ENCODE peak calls at places on chromosome 3, in four cellular contexts. P is OCI-LY7, D is fibroblast of mammary gland, Z is heart right ventricle. K is an unnamed sample.
A peak's percentile ranks its signal among the peaks of the same experiment; 100 is the strongest.

GRCh38 chr3:72123908-72124441 is 339.0 kb upstream of the PROK2 start:
- DNase-seq in P (no peak), D (peak; percentile 100), Z (peak; percentile 22), K (peak; percentile 99)

GRCh38 chr3:81336470-81336869 is 425.0 kb downstream of the GBE1 start:
- DNase-seq in P (no peak), D (no peak), Z (no peak), K (no peak)

GRCh38 chr3:173065543-173065970 is 75.5 kb downstream of the SPATA16 start:
- DNase-seq in P (no peak), D (no peak), Z (no peak), K (peak; percentile 58)

GRCh38 chr3:183094711-183095110 is 4.6 kb downstream of the MCCC1 start:
- DNase-seq in P (no peak), D (no peak), Z (no peak), K (no peak)

GRCh38 chr3:63847718-63848450 is 15.7 kb downstream of the THOC7 start:
- DNase-seq in P (no peak), D (no peak), Z (no peak), K (no peak)

GRCh38 chr3:126781889-126782491 is 78.0 kb downstream of the CHCHD6 start:
- DNase-seq in P (no peak), D (peak; percentile 95), Z (no peak), K (peak; percentile 96)

GRCh38 chr3:31561891-31562290 is 29.2 kb downstream of the STT3B start:
- DNase-seq in P (no peak), D (no peak), Z (no peak), K (no peak)

GRCh38 chr3:102573483-102574028 is 138.7 kb downstream of the ZPLD1 start:
- DNase-seq in P (no peak), D (no peak), Z (no peak), K (no peak)

GRCh38 chr3:105423392-105423791 is 56.7 kb downstream of the ALCAM start:
- DNase-seq in P (no peak), D (no peak), Z (no peak), K (no peak)

GRCh38 chr3:115960799-115961198 is 337.5 kb downstream of the GAP43 start:
- DNase-seq in P (no peak), D (no peak), Z (no peak), K (no peak)

GRCh38 chr3:197394464-197395321 is 96.3 kb upstream of the DLG1 start:
- DNase-seq in P (no peak), D (peak; percentile 100), Z (peak; percentile 51), K (peak; percentile 99)

GRCh38 chr3:108528459-108529231 is 18.2 kb upstream of the MYH15 start:
- DNase-seq in P (peak; percentile 11), D (no peak), Z (no peak), K (no peak)

GRCh38 chr3:165359005-165359404 is 162.8 kb upstream of the SLITRK3 start:
- DNase-seq in P (no peak), D (no peak), Z (no peak), K (no peak)

GRCh38 chr3:165355316-165355715 is 159.1 kb upstream of the SLITRK3 start:
- DNase-seq in P (no peak), D (no peak), Z (no peak), K (no peak)
- H3K4me3 ChIP-seq in P (no peak overlapping the region), D (no peak overlapping the region), Z (no peak overlapping the region), K (no peak overlapping the region)

GRCh38 chr3:15797600-15798303 is at the start of gene ANKRD28:
- DNase-seq in P (peak; percentile 37), D (peak; percentile 98), Z (no peak), K (peak; percentile 98)
- TF ChIP-seq CTCF in P (peak; percentile 53), D (peak; percentile 33), Z (no peak), K (peak; percentile 58)

DNA sequence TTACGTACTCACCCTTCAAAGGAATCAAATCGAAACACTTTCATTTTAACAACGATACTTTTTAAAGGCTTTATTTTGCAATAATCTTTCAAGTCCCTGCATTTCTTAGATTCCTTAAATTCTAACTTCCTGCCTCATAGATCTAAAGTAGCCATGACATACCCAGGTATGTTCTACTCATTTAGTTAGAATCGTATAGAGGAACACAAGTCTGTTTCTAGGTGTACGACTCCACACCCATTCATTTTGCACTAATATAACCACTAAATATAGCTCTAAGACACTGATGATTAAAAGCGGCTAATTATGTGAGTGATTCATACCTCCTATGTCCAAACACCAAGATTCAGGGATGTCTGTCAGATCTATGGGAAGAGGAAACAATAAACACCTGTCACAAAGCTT is 1.3 kb downstream of the ATP13A3 start:
- DNase-seq in P (no peak), D (no peak), Z (no peak), K (peak; percentile 63)
- H3K4me3 ChIP-seq in P (peak overlapping the region; percentile 73), D (peak overlapping the region; percentile 85), Z (peak overlapping the region; percentile 65), K (peak overlapping the region; percentile 97)

GRCh38 chr3:46768061-46768460 is 50.4 kb upstream of the PRSS50 start:
- DNase-seq in P (no peak), D (no peak), Z (no peak), K (no peak)

GRCh38 chr3:46764206-46764605 is 46.5 kb upstream of the PRSS50 start:
- DNase-seq in P (no peak), D (no peak), Z (no peak), K (no peak)

GRCh38 chr3:46759239-46760152 is 41.8 kb upstream of the PRSS50 start:
- DNase-seq in P (no peak), D (no peak), Z (no peak), K (no peak)

DNA sequence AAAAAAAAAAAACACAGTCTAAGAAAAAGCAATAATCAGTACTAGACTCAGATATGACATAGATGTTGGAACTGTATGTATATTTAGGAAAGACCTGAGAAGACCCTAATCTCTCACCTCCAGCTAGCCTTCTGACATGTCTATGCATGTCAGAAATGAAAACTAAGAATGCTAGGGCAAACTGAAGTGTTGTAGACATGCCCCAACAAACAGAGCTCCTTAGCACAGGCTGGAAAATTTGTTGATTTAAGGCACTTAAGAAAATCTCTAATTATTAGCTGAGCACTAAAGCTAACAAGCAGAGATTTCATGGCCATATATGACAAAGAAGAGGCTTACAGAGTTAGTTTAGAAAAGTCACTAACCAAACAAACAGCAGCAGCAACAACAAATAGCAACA is 45.5 kb upstream of the PRSS50 start:
- DNase-seq in P (no peak), D (no peak), Z (no peak), K (no peak)
- TF ChIP-seq CTCF in P (no peak), D (no peak), Z (no peak), K (no peak)

GRCh38 chr3:192727032-192727847 is at the start of gene FGF12:
- DNase-seq in P (no peak), D (peak; percentile 17), Z (peak; percentile 87), K (peak; percentile 30)
- H3K4me3 ChIP-seq in P (no peak within 1 kb of the TSS), D (no peak within 1 kb of the TSS), Z (peak within 1 kb of the TSS; percentile 42), K (peak within 1 kb of the TSS; percentile 32)

K was measured in fibroblast of the aortic adventitia.